ENCODE peak calls at places on chromosomes 6 and 20, in four cellular contexts. A is astrocyte, V is fibroblast of lung, C is H1. E is an unnamed sample.
A peak's percentile ranks its signal among the peaks of the same experiment; 100 is the strongest.

GRCh38 chr6:6875818-6876470 is 231.8 kb upstream of the RREB1 start:
- DNase-seq in V (peak; percentile 79), C (no peak), A (peak; percentile 82), E (peak; percentile 68)

GRCh38 chr6:150670311-150670710 is 70.6 kb downstream of the PLEKHG1 start:
- DNase-seq in V (no peak), A (no peak), C (no peak), E (no peak)

GRCh38 chr6:6742535-6742934 is 154.0 kb downstream of the LY86 start:
- DNase-seq in A (no peak), C (no peak), V (no peak), E (no peak)

GRCh38 chr20:11000416-11000815 is 326.6 kb upstream of the JAG1 start:
- DNase-seq in V (no peak), C (no peak), A (no peak), E (no peak)

GRCh38 chr20:48574383-48574782 is 253.4 kb downstream of the PREX1 start:
- DNase-seq in A (no peak), C (no peak), V (no peak), E (no peak)

GRCh38 chr6:71879016-71879415 is 7.3 kb upstream of the RIMS1 start:
- DNase-seq in V (no peak), A (peak; percentile 56), C (no peak), E (no peak)

GRCh38 chr20:588476-588875 is 21.6 kb downstream of the TCF15 start:
- DNase-seq in C (no peak), A (no peak), V (no peak), E (no peak)

GRCh38 chr20:33415948-33416347 is 14.6 kb upstream of the CDK5RAP1 start:
- DNase-seq in A (no peak), V (peak; percentile 70), C (peak; percentile 9), E (no peak)

GRCh38 chr6:136761227-136761922 is 30.9 kb downstream of the MAP3K5 start:
- DNase-seq in C (no peak), V (peak; percentile 56), A (peak; percentile 39), E (no peak)

GRCh38 chr20:38843346-38843745 is 37.8 kb downstream of the PPP1R16B start:
- DNase-seq in A (no peak), C (no peak), V (no peak), E (no peak)

GRCh38 chr6:6696867-6697531 is 108.5 kb downstream of the LY86 start:
- DNase-seq in A (peak; percentile 46), C (peak; percentile 43), V (peak; percentile 78), E (peak; percentile 81)

GRCh38 chr6:169171951-169172350 is 81.7 kb downstream of the THBS2 start:
- DNase-seq in C (no peak), A (peak; percentile 58), V (peak; percentile 52), E (no peak)
- TF ChIP-seq EZH2 in C (no peak), A (no peak), V (no peak), E (no peak)

DNA sequence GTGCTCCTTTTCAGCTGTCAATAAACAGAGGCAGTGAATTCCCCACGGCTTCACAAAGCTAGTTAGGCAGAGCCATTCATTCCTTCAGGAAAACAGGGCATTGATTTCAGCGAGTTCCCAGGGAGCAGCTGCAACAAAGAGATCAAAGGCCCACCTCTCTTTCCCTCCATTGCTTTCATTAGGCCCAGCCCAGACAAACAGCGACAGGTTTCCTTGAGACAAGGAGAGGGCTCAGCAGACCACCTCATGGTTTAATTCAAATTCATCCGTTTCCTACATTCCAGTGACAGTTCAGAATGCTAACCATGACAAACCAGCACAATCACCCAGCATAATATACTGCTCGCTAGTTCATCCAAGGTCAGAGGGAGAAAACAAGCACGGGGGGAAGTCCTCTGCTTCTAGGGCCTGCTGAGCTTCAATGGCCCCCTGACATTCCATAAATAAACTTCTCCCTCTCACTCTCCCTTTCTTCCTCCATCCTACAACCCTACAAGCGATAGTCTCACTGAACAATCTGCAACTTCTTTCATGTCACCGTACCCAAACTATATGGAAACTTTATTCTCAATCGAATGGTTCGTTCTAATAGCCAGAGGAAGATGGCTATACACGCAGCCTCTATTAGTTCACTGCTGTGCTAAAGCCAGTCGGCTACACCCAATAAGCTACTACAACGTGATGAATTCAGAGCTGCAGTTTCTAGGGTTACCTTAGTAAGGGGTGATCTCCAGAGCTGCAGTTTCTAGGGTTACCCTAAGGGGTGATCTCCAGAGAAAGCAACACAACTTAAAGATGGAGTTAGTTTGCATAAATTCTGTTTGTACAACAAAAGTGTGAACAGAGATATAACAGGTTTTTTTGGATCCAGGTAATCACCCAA is 34.7 kb downstream of the PLAGL1 start:
- DNase-seq in A (no peak), V (no peak), C (peak; percentile 90), E (no peak)
- TF ChIP-seq EZH2 in A (no peak), V (no peak), C (no peak), E (no peak)

DNA sequence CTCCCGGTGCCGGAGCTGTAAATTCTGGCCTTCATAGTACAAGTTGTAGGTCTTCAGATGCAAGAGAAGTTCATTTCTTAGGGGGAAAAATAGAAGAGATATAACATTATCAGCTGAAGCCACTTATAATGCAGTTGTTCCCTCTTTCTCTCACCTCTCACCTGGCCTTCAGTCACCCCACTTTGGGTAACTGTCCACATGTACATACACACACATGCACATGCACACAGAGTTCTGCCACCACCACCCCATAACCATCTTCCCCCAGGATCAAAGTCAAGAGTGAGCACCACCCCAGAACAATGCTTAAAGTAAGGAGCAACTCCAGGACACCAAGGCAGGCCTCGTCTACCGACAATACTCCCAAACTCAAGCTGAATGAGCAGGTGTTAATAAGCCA is 76.3 kb downstream of the PRND start:
- DNase-seq in A (no peak), V (no peak), C (no peak), E (no peak)
- TF ChIP-seq EZH2 in A (no peak), V (no peak), C (no peak), E (no peak)

GRCh38 chr20:21512634-21513180 is 1.2 kb downstream of the NKX2-2 start:
- DNase-seq in V (no peak), C (no peak), A (no peak), E (no peak)

GRCh38 chr20:21514553-21515251 is 838 bp upstream of the NKX2-2 start:
- DNase-seq in C (no peak), V (no peak), A (no peak), E (no peak)

GRCh38 chr20:21513181-21513663 is 642 bp downstream of the NKX2-2 start:
- DNase-seq in V (no peak), C (no peak), A (no peak), E (no peak)

GRCh38 chr20:21515300-21516179 is 1.7 kb upstream of the NKX2-2 start:
- DNase-seq in C (no peak), A (no peak), V (no peak), E (no peak)

GRCh38 chr20:21513881-21514540 is at the start of gene NKX2-2:
- DNase-seq in C (no peak), A (peak; percentile 28), V (no peak), E (no peak)
- TF ChIP-seq EZH2 in C (no peak), A (no peak), V (peak; percentile 82), E (peak; percentile 62)

GRCh38 chr6:36333889-36334288 is 2.8 kb downstream of the BNIP5 start:
- DNase-seq in C (no peak), V (no peak), A (no peak), E (no peak)
- TF ChIP-seq EZH2 in C (no peak), V (peak; percentile 31), A (peak; percentile 26), E (no peak)

E was measured in hepatocyte.